ENCODE peak calls at places on chromosome 12, in six cellular contexts. One of them, this sample, is unnamed. For H3K36me3, the result is how much of the 10 kb centered on the place peaks cover.

GRCh38 chr12:50985322-50985721 is 33.0 kb downstream of the HIGD1C start:
- DNase-seq in fibroblast of lung: peak
- DNase-seq in stomach: no peak
- DNase-seq in cardiac muscle cell: peak
- DNase-seq in testis: peak
- DNase-seq in suprapubic skin: no peak
- DNase-seq in this sample: no peak

GRCh38 chr12:111121840-111122239 is 201.5 kb upstream of the MYL2 start:
- DNase-seq in fibroblast of lung: no peak
- DNase-seq in stomach: no peak
- DNase-seq in cardiac muscle cell: peak
- DNase-seq in testis: no peak
- DNase-seq in suprapubic skin: no peak
- DNase-seq in this sample: no peak

GRCh38 chr12:32661706-32662105 is 17.4 kb upstream of the DNM1L start:
- DNase-seq in fibroblast of lung: no peak
- DNase-seq in stomach: no peak
- DNase-seq in cardiac muscle cell: no peak
- DNase-seq in testis: no peak
- DNase-seq in suprapubic skin: no peak
- DNase-seq in this sample: no peak

GRCh38 chr12:131205534-131205933 is 251.8 kb downstream of the ADGRD1 start:
- DNase-seq in fibroblast of lung: no peak
- DNase-seq in stomach: no peak
- DNase-seq in cardiac muscle cell: no peak
- DNase-seq in testis: no peak
- DNase-seq in suprapubic skin: no peak
- DNase-seq in this sample: no peak

GRCh38 chr12:57836442-57837375 is 9.8 kb downstream of the CTDSP2 start:
- DNase-seq in fibroblast of lung: peak
- DNase-seq in stomach: peak
- DNase-seq in cardiac muscle cell: peak
- DNase-seq in testis: peak
- DNase-seq in suprapubic skin: no peak
- DNase-seq in this sample: peak

GRCh38 chr12:49325606-49326005 is 2.6 kb downstream of the TROAP start:
- DNase-seq in fibroblast of lung: no peak
- DNase-seq in stomach: peak
- DNase-seq in cardiac muscle cell: no peak
- DNase-seq in testis: no peak
- DNase-seq in suprapubic skin: no peak
- DNase-seq in this sample: no peak

GRCh38 chr12:55843431-55843830 is 695 bp upstream of the MMP19 start:
- DNase-seq in fibroblast of lung: no peak
- DNase-seq in stomach: no peak
- DNase-seq in cardiac muscle cell: no peak
- DNase-seq in testis: no peak
- DNase-seq in suprapubic skin: peak
- DNase-seq in this sample: no peak

GRCh38 chr12:8860165-8860961 is 37.9 kb downstream of the A2ML1 start:
- DNase-seq in fibroblast of lung: peak
- DNase-seq in stomach: peak
- DNase-seq in cardiac muscle cell: peak
- DNase-seq in testis: peak
- DNase-seq in suprapubic skin: no peak
- DNase-seq in this sample: no peak

GRCh38 chr12:8948711-8949524 is 527 bp downstream of the M6PR start:
- DNase-seq in fibroblast of lung: peak
- DNase-seq in stomach: no peak
- DNase-seq in cardiac muscle cell: peak
- DNase-seq in testis: peak
- DNase-seq in suprapubic skin: no peak
- DNase-seq in this sample: no peak

GRCh38 chr12:121060149-121061001 is 21.3 kb upstream of the OASL start:
- DNase-seq in fibroblast of lung: peak
- DNase-seq in stomach: peak
- DNase-seq in cardiac muscle cell: peak
- DNase-seq in testis: peak
- DNase-seq in suprapubic skin: no peak
- DNase-seq in this sample: peak

GRCh38 chr12:120352117-120352516 is 16.8 kb downstream of the MSI1 start:
- DNase-seq in fibroblast of lung: peak
- DNase-seq in stomach: no peak
- DNase-seq in cardiac muscle cell: no peak
- DNase-seq in testis: no peak
- DNase-seq in suprapubic skin: no peak
- DNase-seq in this sample: no peak

GRCh38 chr12:29732211-29732992 is 51.3 kb downstream of the TMTC1 start:
- DNase-seq in fibroblast of lung: peak
- DNase-seq in stomach: no peak
- DNase-seq in cardiac muscle cell: no peak
- DNase-seq in testis: no peak
- DNase-seq in suprapubic skin: no peak
- DNase-seq in this sample: no peak

GRCh38 chr12:84727964-84728363 is 184.6 kb downstream of the SLC6A15 start:
- DNase-seq in fibroblast of lung: peak
- DNase-seq in stomach: no peak
- DNase-seq in cardiac muscle cell: peak
- DNase-seq in testis: no peak
- DNase-seq in suprapubic skin: no peak
- DNase-seq in this sample: no peak

GRCh38 chr12:51307655-51308593 is 16.1 kb downstream of the BIN2 start:
- DNase-seq in fibroblast of lung: peak
- DNase-seq in stomach: no peak
- DNase-seq in cardiac muscle cell: no peak
- DNase-seq in testis: no peak
- DNase-seq in suprapubic skin: no peak
- DNase-seq in this sample: no peak

GRCh38 chr12:118432812-118433540 is 56.6 kb downstream of the SUDS3 start:
- DNase-seq in fibroblast of lung: no peak
- DNase-seq in stomach: no peak
- DNase-seq in cardiac muscle cell: no peak
- DNase-seq in testis: no peak
- DNase-seq in suprapubic skin: no peak
- DNase-seq in this sample: no peak

GRCh38 chr12:75850751-75851462 is 180.7 kb downstream of the PHLDA1 start:
- DNase-seq in fibroblast of lung: peak
- DNase-seq in stomach: no peak
- DNase-seq in cardiac muscle cell: no peak
- DNase-seq in testis: no peak
- DNase-seq in suprapubic skin: no peak
- DNase-seq in this sample: no peak

GRCh38 chr12:27564612-27565213 is 40.7 kb downstream of the PPFIBP1 start:
- DNase-seq in fibroblast of lung: no peak
- DNase-seq in stomach: no peak
- DNase-seq in cardiac muscle cell: no peak
- DNase-seq in testis: no peak
- DNase-seq in suprapubic skin: no peak
- DNase-seq in this sample: no peak

GRCh38 chr12:2574536-2574935 is 220.2 kb upstream of the FKBP4 start:
- DNase-seq in fibroblast of lung: no peak
- DNase-seq in stomach: no peak
- DNase-seq in cardiac muscle cell: no peak
- DNase-seq in testis: no peak
- DNase-seq in suprapubic skin: peak
- DNase-seq in this sample: no peak

GRCh38 chr12:95435355-95435754 is 38.6 kb upstream of the METAP2 start:
- DNase-seq in fibroblast of lung: no peak
- DNase-seq in stomach: no peak
- DNase-seq in cardiac muscle cell: no peak
- DNase-seq in testis: no peak
- DNase-seq in suprapubic skin: no peak
- DNase-seq in this sample: no peak

GRCh38 chr12:89544730-89545184 is 18.9 kb upstream of the POC1B start:
- DNase-seq in fibroblast of lung: peak
- DNase-seq in stomach: peak
- DNase-seq in cardiac muscle cell: peak
- DNase-seq in testis: peak
- DNase-seq in suprapubic skin: no peak
- DNase-seq in this sample: no peak
- H3K27ac ChIP-seq in fibroblast of lung: no peak
- H3K27ac ChIP-seq in stomach: no peak
- H3K27ac ChIP-seq in cardiac muscle cell: no peak
- H3K27ac ChIP-seq in testis: no peak
- H3K27ac ChIP-seq in suprapubic skin: no peak
- H3K27ac ChIP-seq in this sample: no peak

GRCh38 chr12:89540586-89540985 is 14.7 kb upstream of the POC1B start:
- DNase-seq in fibroblast of lung: no peak
- DNase-seq in stomach: no peak
- DNase-seq in cardiac muscle cell: no peak
- DNase-seq in testis: no peak
- DNase-seq in suprapubic skin: no peak
- DNase-seq in this sample: no peak

GRCh38 chr12:89537389-89537788 is 11.5 kb upstream of the POC1B start:
- DNase-seq in fibroblast of lung: no peak
- DNase-seq in stomach: no peak
- DNase-seq in cardiac muscle cell: no peak
- DNase-seq in testis: no peak
- DNase-seq in suprapubic skin: no peak
- DNase-seq in this sample: no peak

GRCh38 chr12:89538902-89539301 is 13.1 kb upstream of the POC1B start:
- DNase-seq in fibroblast of lung: no peak
- DNase-seq in stomach: no peak
- DNase-seq in cardiac muscle cell: no peak
- DNase-seq in testis: no peak
- DNase-seq in suprapubic skin: no peak
- DNase-seq in this sample: no peak

GRCh38 chr12:89542912-89543592 is 17.2 kb upstream of the POC1B start:
- DNase-seq in fibroblast of lung: peak
- DNase-seq in stomach: peak
- DNase-seq in cardiac muscle cell: peak
- DNase-seq in testis: peak
- DNase-seq in suprapubic skin: no peak
- DNase-seq in this sample: peak

GRCh38 chr12:89539425-89540117 is 13.7 kb upstream of the POC1B start:
- DNase-seq in fibroblast of lung: no peak
- DNase-seq in stomach: no peak
- DNase-seq in cardiac muscle cell: no peak
- DNase-seq in testis: no peak
- DNase-seq in suprapubic skin: no peak
- DNase-seq in this sample: no peak
- H3K4me3 ChIP-seq in fibroblast of lung: no peak
- H3K4me3 ChIP-seq in stomach: no peak
- H3K4me3 ChIP-seq in cardiac muscle cell: no peak
- H3K4me3 ChIP-seq in testis: no peak
- H3K4me3 ChIP-seq in suprapubic skin: no peak
- H3K4me3 ChIP-seq in this sample: no peak

GRCh38 chr12:6229823-6230222 is 29.6 kb downstream of the CD9 start:
- DNase-seq in fibroblast of lung: peak
- DNase-seq in stomach: no peak
- DNase-seq in cardiac muscle cell: no peak
- DNase-seq in testis: peak
- DNase-seq in suprapubic skin: peak
- DNase-seq in this sample: no peak

GRCh38 chr12:6231359-6232268 is 31.4 kb downstream of the CD9 start:
- DNase-seq in fibroblast of lung: peak
- DNase-seq in stomach: no peak
- DNase-seq in cardiac muscle cell: no peak
- DNase-seq in testis: no peak
- DNase-seq in suprapubic skin: no peak
- DNase-seq in this sample: no peak

GRCh38 chr12:6228535-6229223 is 28.5 kb downstream of the CD9 start:
- DNase-seq in fibroblast of lung: no peak
- DNase-seq in stomach: no peak
- DNase-seq in cardiac muscle cell: no peak
- DNase-seq in testis: no peak
- DNase-seq in suprapubic skin: no peak
- DNase-seq in this sample: no peak

GRCh38 chr12:6229224-6229748 is 29.1 kb downstream of the CD9 start:
- DNase-seq in fibroblast of lung: no peak
- DNase-seq in stomach: peak
- DNase-seq in cardiac muscle cell: no peak
- DNase-seq in testis: no peak
- DNase-seq in suprapubic skin: no peak
- DNase-seq in this sample: no peak

DNA sequence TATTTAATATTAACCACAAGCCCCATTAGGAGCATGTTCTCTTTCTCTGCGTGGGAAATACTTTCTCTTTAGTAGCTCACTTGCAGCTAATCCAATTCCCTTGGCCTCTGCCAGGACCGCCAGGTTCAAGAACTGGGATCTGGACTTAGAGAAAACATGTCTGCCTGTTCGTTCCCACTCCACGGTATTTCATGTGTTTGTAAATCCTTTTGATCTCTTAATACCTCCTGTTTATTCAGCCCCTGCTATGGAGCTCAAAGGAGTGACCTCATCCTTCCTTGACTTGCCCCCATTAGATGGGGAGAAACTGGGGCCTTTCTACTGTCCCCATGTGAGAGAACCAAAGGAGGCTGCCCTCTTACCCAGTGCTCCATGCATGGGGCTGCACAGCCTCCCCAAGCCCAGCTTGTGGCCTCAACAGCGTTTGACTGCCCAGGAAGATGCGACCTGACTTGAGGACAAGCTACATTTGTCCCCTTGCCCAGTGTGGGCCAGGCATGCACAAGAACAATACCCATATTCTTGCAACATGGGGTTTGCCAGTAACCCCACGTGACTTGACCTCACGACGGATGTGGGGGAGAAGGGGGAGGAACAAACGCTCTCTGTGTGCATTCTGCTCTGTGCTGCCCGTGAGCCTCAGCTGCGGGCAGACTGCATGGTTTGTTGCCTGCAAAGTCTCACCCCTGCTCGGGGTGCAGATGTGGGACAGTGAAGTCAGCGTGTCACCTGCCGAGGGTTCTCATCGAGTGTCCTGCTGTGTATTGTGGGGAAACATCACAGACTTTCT is 30.3 kb downstream of the CD9 start:
- DNase-seq in fibroblast of lung: peak
- DNase-seq in stomach: peak
- DNase-seq in cardiac muscle cell: no peak
- DNase-seq in testis: peak
- DNase-seq in suprapubic skin: peak
- DNase-seq in this sample: peak
- H3K36me3 ChIP-seq in fibroblast of lung: under half
- H3K36me3 ChIP-seq in stomach: under half
- H3K36me3 ChIP-seq in cardiac muscle cell: under half
- H3K36me3 ChIP-seq in testis: under half
- H3K36me3 ChIP-seq in suprapubic skin: under half
- H3K36me3 ChIP-seq in this sample: under half

GRCh38 chr12:13219320-13219719 is 22.8 kb downstream of the EMP1 start:
- DNase-seq in fibroblast of lung: no peak
- DNase-seq in stomach: no peak
- DNase-seq in cardiac muscle cell: no peak
- DNase-seq in testis: no peak
- DNase-seq in suprapubic skin: no peak
- DNase-seq in this sample: no peak

GRCh38 chr12:13220848-13221247 is 24.3 kb downstream of the EMP1 start:
- DNase-seq in fibroblast of lung: peak
- DNase-seq in stomach: no peak
- DNase-seq in cardiac muscle cell: no peak
- DNase-seq in testis: no peak
- DNase-seq in suprapubic skin: no peak
- DNase-seq in this sample: no peak

GRCh38 chr12:13223941-13224340 is 27.4 kb downstream of the EMP1 start:
- DNase-seq in fibroblast of lung: peak
- DNase-seq in stomach: no peak
- DNase-seq in cardiac muscle cell: no peak
- DNase-seq in testis: no peak
- DNase-seq in suprapubic skin: no peak
- DNase-seq in this sample: no peak

GRCh38 chr12:13223176-13223806 is 26.8 kb downstream of the EMP1 start:
- DNase-seq in fibroblast of lung: peak
- DNase-seq in stomach: no peak
- DNase-seq in cardiac muscle cell: no peak
- DNase-seq in testis: no peak
- DNase-seq in suprapubic skin: no peak
- DNase-seq in this sample: no peak

GRCh38 chr12:13222076-13222475 is 25.6 kb downstream of the EMP1 start:
- DNase-seq in fibroblast of lung: no peak
- DNase-seq in stomach: peak
- DNase-seq in cardiac muscle cell: no peak
- DNase-seq in testis: no peak
- DNase-seq in suprapubic skin: no peak
- DNase-seq in this sample: no peak
- H3K27ac ChIP-seq in fibroblast of lung: peak
- H3K27ac ChIP-seq in stomach: no peak
- H3K27ac ChIP-seq in cardiac muscle cell: no peak
- H3K27ac ChIP-seq in testis: no peak
- H3K27ac ChIP-seq in suprapubic skin: no peak
- H3K27ac ChIP-seq in this sample: no peak